ENCODE peak calls at places on chromosomes 4 and X, in eight cellular contexts. One of them, this sample, is unnamed.

GRCh38 chr4:48124870-48125269 is 9.2 kb downstream of the TXK start:
- DNase-seq in A549: no peak
- DNase-seq in CD8-positive, alpha-beta T cell: no peak
- DNase-seq in esophagus squamous epithelium: no peak
- DNase-seq in AG04450: no peak
- DNase-seq in tibial nerve: no peak
- DNase-seq in endodermal cell: no peak
- DNase-seq in stomach: no peak
- DNase-seq in this sample: no peak

GRCh38 chr4:85058551-85058950 is 92.1 kb upstream of the WDFY3 start:
- DNase-seq in A549: no peak
- DNase-seq in CD8-positive, alpha-beta T cell: no peak
- DNase-seq in esophagus squamous epithelium: no peak
- DNase-seq in AG04450: no peak
- DNase-seq in tibial nerve: no peak
- DNase-seq in endodermal cell: no peak
- DNase-seq in stomach: no peak
- DNase-seq in this sample: peak

GRCh38 chr4:111854494-111855087 is 290.7 kb upstream of the FAM241A start:
- DNase-seq in A549: peak
- DNase-seq in CD8-positive, alpha-beta T cell: no peak
- DNase-seq in esophagus squamous epithelium: no peak
- DNase-seq in AG04450: peak
- DNase-seq in tibial nerve: no peak
- DNase-seq in endodermal cell: peak
- DNase-seq in stomach: no peak
- DNase-seq in this sample: peak

GRCh38 chr4:6280365-6280996 is 10.8 kb downstream of the WFS1 start:
- DNase-seq in A549: no peak
- DNase-seq in CD8-positive, alpha-beta T cell: no peak
- DNase-seq in esophagus squamous epithelium: no peak
- DNase-seq in AG04450: no peak
- DNase-seq in tibial nerve: no peak
- DNase-seq in endodermal cell: peak
- DNase-seq in stomach: no peak
- DNase-seq in this sample: no peak

GRCh38 chr4:101813604-101814003 is 23.1 kb downstream of the BANK1 start:
- DNase-seq in A549: no peak
- DNase-seq in CD8-positive, alpha-beta T cell: no peak
- DNase-seq in esophagus squamous epithelium: no peak
- DNase-seq in AG04450: no peak
- DNase-seq in tibial nerve: no peak
- DNase-seq in endodermal cell: no peak
- DNase-seq in stomach: no peak
- DNase-seq in this sample: no peak

GRCh38 chr4:187827631-187828030 is 167.9 kb upstream of the ZFP42 start:
- DNase-seq in A549: peak
- DNase-seq in CD8-positive, alpha-beta T cell: no peak
- DNase-seq in esophagus squamous epithelium: no peak
- DNase-seq in AG04450: peak
- DNase-seq in tibial nerve: no peak
- DNase-seq in endodermal cell: no peak
- DNase-seq in stomach: no peak
- DNase-seq in this sample: no peak

GRCh38 chr4:76365636-76366035 is 55.3 kb downstream of the CCDC158 start:
- DNase-seq in A549: no peak
- DNase-seq in CD8-positive, alpha-beta T cell: no peak
- DNase-seq in esophagus squamous epithelium: no peak
- DNase-seq in AG04450: no peak
- DNase-seq in tibial nerve: no peak
- DNase-seq in endodermal cell: no peak
- DNase-seq in stomach: no peak
- DNase-seq in this sample: no peak

GRCh38 chrX:143580266-143580665 is 55.6 kb downstream of the SLITRK4 start:
- DNase-seq in A549: no peak
- DNase-seq in CD8-positive, alpha-beta T cell: no peak
- DNase-seq in esophagus squamous epithelium: no peak
- DNase-seq in AG04450: no peak
- DNase-seq in tibial nerve: no peak
- DNase-seq in endodermal cell: no peak
- DNase-seq in stomach: no peak
- DNase-seq in this sample: peak

GRCh38 chr4:18815779-18816173 is 794.2 kb upstream of the LCORL start:
- DNase-seq in A549: no peak
- DNase-seq in CD8-positive, alpha-beta T cell: no peak
- DNase-seq in esophagus squamous epithelium: no peak
- DNase-seq in AG04450: no peak
- DNase-seq in tibial nerve: no peak
- DNase-seq in endodermal cell: no peak
- DNase-seq in stomach: no peak
- DNase-seq in this sample: no peak

GRCh38 chr4:126603210-126603609 is 1029.5 kb upstream of the INTU start:
- DNase-seq in A549: no peak
- DNase-seq in CD8-positive, alpha-beta T cell: no peak
- DNase-seq in esophagus squamous epithelium: no peak
- DNase-seq in AG04450: no peak
- DNase-seq in tibial nerve: no peak
- DNase-seq in endodermal cell: no peak
- DNase-seq in stomach: no peak
- DNase-seq in this sample: no peak

GRCh38 chr4:156784970-156785369 is 186.6 kb downstream of the PDGFC start:
- DNase-seq in A549: no peak
- DNase-seq in CD8-positive, alpha-beta T cell: no peak
- DNase-seq in esophagus squamous epithelium: no peak
- DNase-seq in AG04450: no peak
- DNase-seq in tibial nerve: no peak
- DNase-seq in endodermal cell: no peak
- DNase-seq in stomach: no peak
- DNase-seq in this sample: no peak

GRCh38 chrX:19344207-19344534 is 444 bp downstream of the PDHA1 start:
- DNase-seq in A549: no peak
- DNase-seq in CD8-positive, alpha-beta T cell: no peak
- DNase-seq in esophagus squamous epithelium: no peak
- DNase-seq in AG04450: no peak
- DNase-seq in tibial nerve: no peak
- DNase-seq in endodermal cell: no peak
- DNase-seq in stomach: no peak
- DNase-seq in this sample: no peak

GRCh38 chrX:68795741-68796140 is 33.1 kb upstream of the EFNB1 start:
- DNase-seq in A549: no peak
- DNase-seq in CD8-positive, alpha-beta T cell: no peak
- DNase-seq in esophagus squamous epithelium: no peak
- DNase-seq in AG04450: no peak
- DNase-seq in tibial nerve: no peak
- DNase-seq in endodermal cell: no peak
- DNase-seq in stomach: no peak
- DNase-seq in this sample: no peak

GRCh38 chr4:73726000-73726399 is 14.4 kb upstream of the CXCL8 start:
- DNase-seq in A549: peak
- DNase-seq in CD8-positive, alpha-beta T cell: no peak
- DNase-seq in esophagus squamous epithelium: no peak
- DNase-seq in AG04450: peak
- DNase-seq in tibial nerve: no peak
- DNase-seq in endodermal cell: no peak
- DNase-seq in stomach: no peak
- DNase-seq in this sample: peak

GRCh38 chrX:112631892-112632291 is 47.8 kb downstream of the LHFPL1 start:
- DNase-seq in A549: no peak
- DNase-seq in CD8-positive, alpha-beta T cell: no peak
- DNase-seq in esophagus squamous epithelium: no peak
- DNase-seq in AG04450: no peak
- DNase-seq in tibial nerve: no peak
- DNase-seq in endodermal cell: no peak
- DNase-seq in stomach: no peak
- DNase-seq in this sample: no peak

GRCh38 chr4:41887821-41888699 is 47.2 kb upstream of the TMEM33 start:
- DNase-seq in A549: peak
- DNase-seq in CD8-positive, alpha-beta T cell: peak
- DNase-seq in esophagus squamous epithelium: no peak
- DNase-seq in AG04450: peak
- DNase-seq in tibial nerve: peak
- DNase-seq in endodermal cell: peak
- DNase-seq in stomach: peak
- DNase-seq in this sample: peak

DNA sequence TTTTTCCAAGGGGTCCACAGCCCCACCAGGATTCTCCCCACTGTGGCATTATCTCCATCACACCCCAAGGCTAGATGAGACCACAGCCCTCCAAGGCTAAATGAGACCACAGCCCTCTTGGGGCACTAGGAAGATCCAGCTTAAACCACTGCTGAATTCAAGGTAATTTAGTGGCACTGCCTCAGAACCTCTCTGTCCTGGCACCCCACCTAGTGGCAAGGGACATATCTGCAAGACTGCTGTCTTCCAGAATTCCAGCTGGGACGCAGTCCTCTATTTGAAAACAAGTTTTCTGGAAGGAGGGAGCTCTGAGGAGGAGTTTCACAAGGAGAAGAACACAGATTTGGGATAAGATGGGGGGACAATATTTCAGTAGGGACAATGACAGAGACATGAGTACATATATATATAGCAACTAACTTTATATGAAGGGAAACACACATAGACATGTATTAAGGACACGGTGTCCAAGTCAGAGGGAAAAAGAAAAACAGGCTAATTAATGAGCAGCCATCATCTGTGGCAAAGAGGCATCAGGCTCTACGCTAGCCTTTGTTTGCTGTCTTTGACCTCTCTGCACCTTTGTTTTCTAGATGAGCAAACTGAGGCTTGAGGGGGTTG is 9.3 kb downstream of the CETN2 start:
- DNase-seq in A549: peak
- DNase-seq in CD8-positive, alpha-beta T cell: no peak
- DNase-seq in esophagus squamous epithelium: no peak
- DNase-seq in AG04450: no peak
- DNase-seq in tibial nerve: no peak
- DNase-seq in endodermal cell: peak
- DNase-seq in stomach: peak
- DNase-seq in this sample: peak
- TF ChIP-seq CTCF in A549: peak
- TF ChIP-seq CTCF in CD8-positive, alpha-beta T cell: no peak
- TF ChIP-seq CTCF in esophagus squamous epithelium: peak
- TF ChIP-seq CTCF in AG04450: peak
- TF ChIP-seq CTCF in tibial nerve: peak
- TF ChIP-seq CTCF in endodermal cell: peak
- TF ChIP-seq CTCF in stomach: peak
- TF ChIP-seq CTCF in this sample: peak

GRCh38 chr4:177442623-177443155 is 452 bp upstream of the AGA start:
- DNase-seq in A549: peak
- DNase-seq in CD8-positive, alpha-beta T cell: peak
- DNase-seq in esophagus squamous epithelium: no peak
- DNase-seq in AG04450: no peak
- DNase-seq in tibial nerve: peak
- DNase-seq in endodermal cell: no peak
- DNase-seq in stomach: no peak
- DNase-seq in this sample: no peak

GRCh38 chr4:177444911-177445736 is 2.9 kb upstream of the AGA start:
- DNase-seq in A549: no peak
- DNase-seq in CD8-positive, alpha-beta T cell: no peak
- DNase-seq in esophagus squamous epithelium: no peak
- DNase-seq in AG04450: no peak
- DNase-seq in tibial nerve: no peak
- DNase-seq in endodermal cell: peak
- DNase-seq in stomach: no peak
- DNase-seq in this sample: no peak

GRCh38 chr4:177447417-177448004 is 5.3 kb upstream of the AGA start:
- DNase-seq in A549: no peak
- DNase-seq in CD8-positive, alpha-beta T cell: no peak
- DNase-seq in esophagus squamous epithelium: no peak
- DNase-seq in AG04450: no peak
- DNase-seq in tibial nerve: no peak
- DNase-seq in endodermal cell: no peak
- DNase-seq in stomach: no peak
- DNase-seq in this sample: no peak

GRCh38 chr4:177448850-177449249 is 6.6 kb upstream of the AGA start:
- DNase-seq in A549: no peak
- DNase-seq in CD8-positive, alpha-beta T cell: no peak
- DNase-seq in esophagus squamous epithelium: no peak
- DNase-seq in AG04450: peak
- DNase-seq in tibial nerve: no peak
- DNase-seq in endodermal cell: no peak
- DNase-seq in stomach: no peak
- DNase-seq in this sample: peak

GRCh38 chr4:177446571-177446970 is 4.3 kb upstream of the AGA start:
- DNase-seq in A549: no peak
- DNase-seq in CD8-positive, alpha-beta T cell: no peak
- DNase-seq in esophagus squamous epithelium: no peak
- DNase-seq in AG04450: no peak
- DNase-seq in tibial nerve: no peak
- DNase-seq in endodermal cell: no peak
- DNase-seq in stomach: no peak
- DNase-seq in this sample: no peak
- H3K4me3 ChIP-seq in A549: no peak
- H3K4me3 ChIP-seq in CD8-positive, alpha-beta T cell: no peak
- H3K4me3 ChIP-seq in esophagus squamous epithelium: no peak
- H3K4me3 ChIP-seq in AG04450: peak
- H3K4me3 ChIP-seq in tibial nerve: no peak
- H3K4me3 ChIP-seq in endodermal cell: no peak
- H3K4me3 ChIP-seq in stomach: no peak
- H3K4me3 ChIP-seq in this sample: no peak

GRCh38 chr4:45897934-45898585 is 225.8 kb downstream of the GABRG1 start:
- DNase-seq in A549: no peak
- DNase-seq in CD8-positive, alpha-beta T cell: no peak
- DNase-seq in esophagus squamous epithelium: no peak
- DNase-seq in AG04450: no peak
- DNase-seq in tibial nerve: no peak
- DNase-seq in endodermal cell: no peak
- DNase-seq in stomach: no peak
- DNase-seq in this sample: no peak
- TF ChIP-seq CTCF in A549: no peak
- TF ChIP-seq CTCF in CD8-positive, alpha-beta T cell: no peak
- TF ChIP-seq CTCF in esophagus squamous epithelium: no peak
- TF ChIP-seq CTCF in AG04450: no peak
- TF ChIP-seq CTCF in tibial nerve: no peak
- TF ChIP-seq CTCF in endodermal cell: no peak
- TF ChIP-seq CTCF in stomach: no peak
- TF ChIP-seq CTCF in this sample: no peak

DNA sequence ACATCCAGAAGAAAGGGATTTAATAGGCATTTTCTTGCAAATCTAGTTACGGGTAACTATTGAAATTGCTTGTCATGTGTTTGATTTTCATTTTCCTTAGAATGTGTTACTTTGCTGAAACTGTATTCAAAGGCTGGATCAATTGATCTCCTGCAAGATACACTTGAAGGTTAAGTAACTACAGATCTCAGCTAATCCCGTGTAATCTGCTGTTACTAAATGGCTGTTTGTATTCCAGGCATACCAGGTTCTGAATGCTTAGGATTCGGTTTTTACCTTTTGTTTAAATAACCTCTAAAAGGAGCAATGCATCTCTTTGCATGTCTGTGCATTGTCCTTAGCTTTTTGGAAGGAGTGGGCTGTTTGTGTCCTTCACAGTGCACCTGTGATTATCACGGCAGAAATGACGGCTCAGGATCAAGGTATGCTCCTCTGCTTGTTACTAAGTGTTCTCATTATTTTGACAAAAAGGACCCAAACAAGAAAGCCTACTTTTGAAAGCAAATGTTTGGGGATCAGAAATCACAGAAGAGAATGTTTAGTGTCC is at the start of gene LRIT3:
- DNase-seq in A549: no peak
- DNase-seq in CD8-positive, alpha-beta T cell: no peak
- DNase-seq in esophagus squamous epithelium: no peak
- DNase-seq in AG04450: no peak
- DNase-seq in tibial nerve: no peak
- DNase-seq in endodermal cell: no peak
- DNase-seq in stomach: no peak
- DNase-seq in this sample: no peak
- H3K4me3 ChIP-seq in A549: no peak
- H3K4me3 ChIP-seq in CD8-positive, alpha-beta T cell: no peak
- H3K4me3 ChIP-seq in esophagus squamous epithelium: no peak
- H3K4me3 ChIP-seq in AG04450: no peak
- H3K4me3 ChIP-seq in tibial nerve: no peak
- H3K4me3 ChIP-seq in endodermal cell: peak
- H3K4me3 ChIP-seq in stomach: no peak
- H3K4me3 ChIP-seq in this sample: no peak

GRCh38 chrX:57573754-57574153 is 18.1 kb upstream of the ZXDB start:
- DNase-seq in A549: no peak
- DNase-seq in CD8-positive, alpha-beta T cell: no peak
- DNase-seq in esophagus squamous epithelium: no peak
- DNase-seq in AG04450: no peak
- DNase-seq in tibial nerve: no peak
- DNase-seq in endodermal cell: peak
- DNase-seq in stomach: no peak
- DNase-seq in this sample: peak
- TF ChIP-seq CTCF in A549: peak
- TF ChIP-seq CTCF in CD8-positive, alpha-beta T cell: no peak
- TF ChIP-seq CTCF in esophagus squamous epithelium: no peak
- TF ChIP-seq CTCF in AG04450: peak
- TF ChIP-seq CTCF in tibial nerve: no peak
- TF ChIP-seq CTCF in endodermal cell: peak
- TF ChIP-seq CTCF in stomach: no peak
- TF ChIP-seq CTCF in this sample: peak

This sample was measured in fibroblast of villous mesenchyme.